ENCODE peak calls at places on chromosomes 3 and 15, in five cellular contexts. B is pancreas; Y is breast epithelium; A is HL-60; V is CD4-positive, CD25-positive, alpha-beta regulatory T cell. Q is an unnamed sample.

GRCh38 chr3:146473726-146474125 is 4.4 kb upstream of the PLSCR2 start:
- DNase-seq in A (no peak), V (no peak), Y (no peak), B (no peak), Q (no peak)

GRCh38 chr3:170977911-170978310 is 48.6 kb downstream of the SLC2A2 start:
- DNase-seq in B (no peak), A (no peak), V (no peak), Y (no peak), Q (no peak)

GRCh38 chr15:99361541-99362185 is 110.4 kb downstream of the LRRC28 start:
- DNase-seq in A (no peak), Y (no peak), V (peak; percentile 24), B (no peak), Q (no peak)

GRCh38 chr15:77871838-77872371 is 205.6 kb downstream of the TBC1D2B start:
- DNase-seq in V (no peak), B (peak; percentile 43), Y (no peak), A (no peak), Q (no peak)

GRCh38 chr15:68503791-68504720 is 72.1 kb upstream of the ITGA11 start:
- DNase-seq in Y (no peak), B (no peak), V (no peak), A (peak; percentile 42), Q (no peak)

GRCh38 chr3:43573576-43573975 is 48.2 kb downstream of the ANO10 start:
- DNase-seq in Y (no peak), V (no peak), A (no peak), B (no peak), Q (no peak)

GRCh38 chr3:57118279-57118678 is 46.9 kb downstream of the IL17RD start:
- DNase-seq in B (no peak), A (no peak), Y (no peak), V (no peak), Q (no peak)

GRCh38 chr3:175735866-175736265 is 876.7 kb downstream of the NAALADL2 start:
- DNase-seq in B (no peak), V (no peak), Y (no peak), A (no peak), Q (no peak)

GRCh38 chr15:79673416-79674123 is 223.2 kb downstream of the MTHFS start:
- DNase-seq in Y (no peak), V (peak; percentile 15), B (no peak), A (no peak), Q (no peak)

GRCh38 chr3:115100172-115100571 is 46.9 kb downstream of the ZBTB20 start:
- DNase-seq in B (no peak), A (peak; percentile 15), Y (no peak), V (peak; percentile 59), Q (no peak)

GRCh38 chr3:42804831-42805821 is 836 bp upstream of the HIGD1A start:
- DNase-seq in B (peak; percentile 71), V (no peak), A (no peak), Y (no peak), Q (no peak)

GRCh38 chr3:178146406-178146831 is 389.8 kb upstream of the KCNMB2 start:
- DNase-seq in V (no peak), Y (no peak), A (no peak), B (no peak), Q (no peak)

GRCh38 chr3:165185707-165186327 is 10.4 kb downstream of the SLITRK3 start:
- DNase-seq in Y (no peak), A (peak; percentile 52), V (peak; percentile 43), B (no peak), Q (no peak)

GRCh38 chr15:73994912-73995622 is 551 bp downstream of the PML start:
- DNase-seq in V (peak; percentile 50), A (peak; percentile 76), B (peak; percentile 64), Y (peak; percentile 31), Q (no peak)

GRCh38 chr15:66884661-66885237 is 180.7 kb upstream of the SMAD3 start:
- DNase-seq in Y (no peak), A (no peak), V (no peak), B (no peak), Q (no peak)

GRCh38 chr15:57751177-57751800 is 44.8 kb downstream of the POLR2M start:
- DNase-seq in Y (no peak), V (peak; percentile 29), A (no peak), B (no peak), Q (no peak)

GRCh38 chr3:32862247-32863013 is 44.6 kb downstream of the TRIM71 start:
- DNase-seq in Y (no peak), A (no peak), B (no peak), V (no peak), Q (no peak)

GRCh38 chr15:43966646-43967045 is 139.8 kb downstream of the WDR76 start:
- DNase-seq in B (no peak), V (no peak), A (no peak), Y (no peak), Q (no peak)

GRCh38 chr3:186594591-186595113 is 18.2 kb upstream of the AHSG start:
- DNase-seq in Y (no peak), A (peak; percentile 64), V (no peak), B (no peak), Q (no peak)

GRCh38 chr3:10306156-10306555 is 13.4 kb upstream of the GHRL start:
- DNase-seq in V (no peak), B (no peak), Y (no peak), A (no peak), Q (no peak)

GRCh38 chr15:42091753-42092665 is 2.4 kb downstream of the PLA2G4D start:
- DNase-seq in Y (no peak), A (no peak), B (no peak), V (peak; percentile 13), Q (no peak)

GRCh38 chr3:47577583-47578118 is 1.0 kb downstream of the CSPG5 start:
- DNase-seq in A (no peak), Y (no peak), B (no peak), V (no peak), Q (no peak)

GRCh38 chr15:43186003-43186353 is 775 bp downstream of the CCNDBP1 start:
- DNase-seq in V (no peak), Y (no peak), A (peak; percentile 45), B (no peak), Q (no peak)

GRCh38 chr15:30990036-30990435 is 1.4 kb downstream of the MTMR10 start:
- DNase-seq in Y (no peak), A (no peak), V (peak; percentile 10), B (no peak), Q (no peak)

GRCh38 chr15:79539426-79539825 is 107.3 kb downstream of the MINAR1 start:
- DNase-seq in V (no peak), A (no peak), B (no peak), Y (no peak), Q (no peak)

GRCh38 chr3:103690536-103690935 is 1255.7 kb downstream of the ZPLD1 start:
- DNase-seq in Y (no peak), V (no peak), A (no peak), B (no peak), Q (no peak)

GRCh38 chr3:9468460-9468859 is 71.0 kb downstream of the SETD5 start:
- DNase-seq in B (no peak), V (no peak), A (no peak), Y (no peak), Q (no peak)

GRCh38 chr15:101267320-101268104 is 9.8 kb downstream of the SELENOS start:
- DNase-seq in B (no peak), Y (peak; percentile 77), V (no peak), A (no peak), Q (no peak)

GRCh38 chr15:90151989-90152645 is 49.0 kb upstream of the SEMA4B start:
- DNase-seq in V (no peak), A (no peak), Y (peak; percentile 44), B (no peak), Q (no peak)

GRCh38 chr15:46277994-46278885 is 643.4 kb downstream of the SQOR start:
- DNase-seq in V (no peak), Y (no peak), B (no peak), A (no peak), Q (no peak)

GRCh38 chr3:9673082-9673481 is 23.8 kb downstream of the MTMR14 start:
- DNase-seq in B (no peak), V (no peak), Y (no peak), A (no peak), Q (no peak)

GRCh38 chr3:127613406-127613805 is 15.2 kb downstream of the MCM2 start:
- DNase-seq in A (no peak), B (no peak), Y (no peak), V (no peak), Q (no peak)

GRCh38 chr15:23504003-23504402 is 57.0 kb upstream of the GOLGA6L2 start:
- DNase-seq in Y (no peak), A (no peak), B (no peak), V (no peak), Q (no peak)

DNA sequence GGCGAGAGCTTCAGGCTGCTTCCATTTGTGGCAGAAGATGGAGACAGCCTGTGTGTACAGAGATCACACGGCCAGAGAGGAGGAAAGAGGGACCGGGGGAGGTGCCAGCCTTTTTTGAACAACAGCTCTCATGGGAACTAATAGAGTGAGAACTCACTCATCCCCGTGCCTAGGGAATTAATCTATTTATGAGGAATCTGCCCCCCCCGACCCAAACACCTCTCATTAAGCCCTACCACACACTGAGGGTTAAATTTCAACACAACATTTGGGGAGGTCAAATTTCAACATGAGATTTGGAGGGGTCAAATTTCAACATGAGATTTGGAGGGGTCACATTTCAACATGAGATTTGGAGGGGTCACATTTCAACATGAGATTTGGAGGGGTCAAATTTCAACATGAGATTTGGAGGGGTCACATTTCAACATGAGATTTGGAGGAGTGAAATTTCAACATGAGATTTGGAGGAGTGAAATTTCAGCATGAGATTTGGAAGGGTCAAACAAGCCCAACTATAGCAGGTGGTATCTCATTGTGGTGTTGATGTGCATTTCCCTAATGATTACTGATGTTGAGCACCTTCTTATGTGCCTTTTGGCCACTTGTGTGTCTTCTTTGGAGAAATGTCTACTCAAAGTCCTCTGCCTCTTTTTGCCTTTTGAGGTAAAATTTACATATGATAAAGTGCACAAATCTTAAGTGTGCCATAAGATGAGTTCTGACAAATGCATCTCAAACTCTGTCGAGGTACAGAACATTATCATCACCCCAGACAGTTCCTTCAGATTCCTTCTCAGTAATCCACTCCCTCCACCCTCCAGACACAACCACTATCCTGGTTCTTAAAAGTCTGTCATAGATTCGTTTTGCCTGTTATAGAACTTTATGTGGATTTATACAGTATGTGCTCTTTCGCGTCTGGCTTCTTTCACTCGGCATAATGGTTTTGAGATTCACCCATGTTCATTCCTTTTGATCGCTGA is 20.7 kb upstream of the RFTN1 start:
- DNase-seq in B (no peak), A (no peak), V (no peak), Y (no peak), Q (no peak)
- H3K27me3 ChIP-seq in B (no peaks in the 10 kb centered on the region), A (peaks cover 8% of the 10 kb centered on the region), V (peaks cover 12% of the 10 kb centered on the region), Y (no peaks in the 10 kb centered on the region), Q (no peaks in the 10 kb centered on the region)

GRCh38 chr3:196789773-196790419 is 50.2 kb downstream of the PAK2 start:
- DNase-seq in A (no peak), B (no peak), Y (no peak), V (no peak), Q (no peak)
- H3K4me3 ChIP-seq in A (no peak overlapping the region), B (no peak overlapping the region), Y (no peak overlapping the region), V (no peak overlapping the region), Q (no peak overlapping the region)

GRCh38 chr15:83786336-83786735 is 132.4 kb downstream of the ADAMTSL3 start:
- DNase-seq in Y (no peak), B (no peak), V (no peak), A (no peak), Q (no peak)

GRCh38 chr15:83783227-83783626 is 129.3 kb downstream of the ADAMTSL3 start:
- DNase-seq in B (no peak), Y (no peak), V (no peak), A (no peak), Q (no peak)

GRCh38 chr15:83784975-83785374 is 131.1 kb downstream of the ADAMTSL3 start:
- DNase-seq in A (no peak), Y (no peak), V (no peak), B (no peak), Q (no peak)
- H3K27me3 ChIP-seq in A (no peaks in the 10 kb centered on the region), Y (no peaks in the 10 kb centered on the region), V (no peaks in the 10 kb centered on the region), B (no peaks in the 10 kb centered on the region), Q (no peaks in the 10 kb centered on the region)

GRCh38 chr3:29279830-29280229 is 1.0 kb upstream of the RBMS3 start:
- DNase-seq in V (no peak), B (no peak), A (no peak), Y (no peak), Q (no peak)
- H3K4me3 ChIP-seq in V (no peak overlapping the region), B (no peak overlapping the region), A (no peak overlapping the region), Y (peak overlapping the region; percentile 81), Q (peak overlapping the region; percentile 88)